ENCODE peak calls at places on chromosomes 3 and 15, in ten cellular contexts. G, K, P, A, F, Q, B, E, H and X are unnamed samples.

GRCh38 chr3:143199998-143200909 is 80.7 kb downstream of the CHST2 start:
- DNase-seq in E (no peak), A (no peak), H (peak; percentile 90), K (no peak), P (no peak), F (no peak), G (no peak), B (no peak), Q (no peak), X (no peak)

GRCh38 chr15:32898991-32899613 is 181.3 kb downstream of the GREM1 start:
- DNase-seq in K (no peak), G (no peak), F (no peak), A (no peak), H (peak; percentile 5), P (no peak), E (no peak), Q (no peak), B (no peak), X (no peak)

GRCh38 chr3:58532794-58533220 is 4.2 kb downstream of the ACOX2 start:
- DNase-seq in H (peak; percentile 81), E (no peak), G (peak; percentile 81), B (peak; percentile 79), A (peak; percentile 67), P (peak; percentile 75), K (peak; percentile 56), Q (peak; percentile 91), F (peak; percentile 68), X (peak; percentile 43)

GRCh38 chr15:48266029-48266428 is 59.9 kb downstream of the SLC12A1 start:
- DNase-seq in K (no peak), G (no peak), B (no peak), A (no peak), H (no peak), E (no peak), P (no peak), Q (no peak), F (no peak), X (no peak)

GRCh38 chr3:9406856-9407626 is 9.6 kb downstream of the SETD5 start:
- DNase-seq in F (no peak), Q (no peak), B (no peak), P (no peak), G (no peak), H (no peak), K (no peak), E (no peak), A (no peak), X (no peak)

GRCh38 chr3:65650247-65650646 is 388.5 kb downstream of the MAGI1 start:
- DNase-seq in H (no peak), P (no peak), K (no peak), A (no peak), E (no peak), G (no peak), F (no peak), Q (no peak), B (no peak), X (no peak)

GRCh38 chr3:54574906-54575305 is 353.0 kb downstream of the LRTM1 start:
- DNase-seq in Q (no peak), K (no peak), E (no peak), P (no peak), A (no peak), B (no peak), G (no peak), H (no peak), F (no peak), X (no peak)

GRCh38 chr3:149152420-149152819 is 23.0 kb downstream of the HPS3 start:
- DNase-seq in K (no peak), F (no peak), A (no peak), P (no peak), E (no peak), B (no peak), G (no peak), H (no peak), Q (peak; percentile 20), X (no peak)

GRCh38 chr15:94829887-94830884 is 598.8 kb downstream of the MCTP2 start:
- DNase-seq in B (no peak), P (no peak), E (no peak), F (no peak), Q (no peak), K (no peak), A (no peak), G (no peak), H (no peak), X (no peak)

GRCh38 chr15:78170848-78171773 is 21.9 kb downstream of the IDH3A start:
- DNase-seq in B (no peak), G (no peak), H (peak; percentile 70), F (no peak), P (no peak), K (no peak), E (no peak), A (no peak), Q (peak; percentile 59), X (no peak)

GRCh38 chr3:46296826-46297225 is 54.6 kb downstream of the CCR3 start:
- DNase-seq in H (no peak), K (no peak), B (no peak), G (no peak), F (no peak), Q (no peak), A (no peak), E (no peak), P (no peak), X (no peak)

GRCh38 chr3:192879346-192880031 is 38.2 kb downstream of the MB21D2 start:
- DNase-seq in E (peak; percentile 74), K (no peak), A (peak; percentile 98), F (no peak), G (peak; percentile 89), H (no peak), P (no peak), Q (no peak), B (no peak), X (no peak)

GRCh38 chr3:45333549-45333948 is 54.8 kb upstream of the LARS2 start:
- DNase-seq in K (no peak), H (no peak), Q (no peak), B (no peak), E (no peak), G (no peak), P (no peak), A (no peak), F (no peak), X (no peak)

GRCh38 chr3:123409443-123410148 is 39.3 kb downstream of the ADCY5 start:
- DNase-seq in Q (no peak), H (no peak), K (no peak), P (no peak), E (no peak), F (no peak), B (no peak), A (peak; percentile 62), G (peak; percentile 41), X (no peak)

GRCh38 chr3:79515072-79515471 is 252.7 kb downstream of the ROBO1 start:
- DNase-seq in K (peak; percentile 11), E (no peak), B (no peak), P (no peak), F (no peak), A (no peak), G (no peak), H (no peak), Q (no peak), X (no peak)

GRCh38 chr15:64742385-64742784 is 33.0 kb downstream of the RBPMS2 start:
- DNase-seq in H (no peak), A (no peak), F (no peak), G (no peak), E (no peak), P (no peak), B (no peak), Q (no peak), K (no peak), X (no peak)

GRCh38 chr15:64144565-64145281 is 6.8 kb upstream of the SNX22 start:
- DNase-seq in H (no peak), E (no peak), K (no peak), Q (peak; percentile 81), B (no peak), G (no peak), A (no peak), P (peak; percentile 45), F (no peak), X (no peak)

GRCh38 chr3:129441215-129441614 is 1.2 kb downstream of the IFT122 start:
- DNase-seq in F (no peak), A (peak; percentile 7), Q (no peak), G (no peak), K (no peak), P (no peak), E (no peak), H (peak; percentile 48), B (no peak), X (peak; percentile 47)

GRCh38 chr3:70889162-70890045 is 577.0 kb upstream of the MDFIC2 start:
- DNase-seq in Q (no peak), E (no peak), H (no peak), G (no peak), P (no peak), F (no peak), K (no peak), B (no peak), A (no peak), X (no peak)

GRCh38 chr15:92909131-92909781 is 9.1 kb downstream of the CHD2 start:
- DNase-seq in Q (no peak), K (no peak), G (no peak), E (no peak), B (no peak), P (no peak), A (peak; percentile 57), H (no peak), F (no peak), X (no peak)

GRCh38 chr3:186044973-186045372 is 63.9 kb downstream of the ETV5 start:
- DNase-seq in B (no peak), F (no peak), E (no peak), K (no peak), A (no peak), Q (no peak), H (no peak), P (no peak), G (no peak), X (no peak)

GRCh38 chr3:169841171-169841570 is 28.5 kb upstream of the LRRC34 start:
- DNase-seq in B (no peak), E (no peak), P (no peak), A (no peak), Q (no peak), K (no peak), G (no peak), H (peak; percentile 69), F (no peak), X (no peak)

GRCh38 chr3:138113309-138113708 is 2.1 kb downstream of the DZIP1L start:
- DNase-seq in K (no peak), P (no peak), B (no peak), H (peak; percentile 20), Q (no peak), A (peak; percentile 83), F (no peak), G (no peak), E (no peak), X (no peak)

GRCh38 chr3:81502251-81502650 is 259.2 kb downstream of the GBE1 start:
- DNase-seq in P (no peak), A (no peak), Q (no peak), E (no peak), F (no peak), K (no peak), B (no peak), G (no peak), H (no peak), X (no peak)

GRCh38 chr15:49900036-49900435 is 219.0 kb downstream of the ATP8B4 start:
- DNase-seq in B (no peak), Q (no peak), H (no peak), F (no peak), P (no peak), K (no peak), A (no peak), E (no peak), G (no peak), X (no peak)

GRCh38 chr15:86877171-86877631 is 797.5 kb downstream of the AGBL1 start:
- DNase-seq in E (no peak), K (no peak), G (no peak), A (no peak), Q (no peak), H (no peak), F (no peak), P (no peak), B (no peak), X (no peak)

GRCh38 chr3:20773320-20773984 is 587.4 kb upstream of the SGO1 start:
- DNase-seq in G (no peak), P (no peak), H (no peak), F (no peak), Q (no peak), K (no peak), A (peak; percentile 1), E (no peak), B (no peak), X (no peak)

GRCh38 chr3:150412599-150413069 is 4.5 kb downstream of the TSC22D2 start:
- DNase-seq in F (no peak), G (no peak), A (peak; percentile 35), Q (peak; percentile 28), H (peak; percentile 59), P (no peak), B (no peak), E (no peak), K (no peak), X (peak; percentile 29)